ENCODE peak calls at places on chromosomes 11 and 22, in six cellular contexts. Z, Q, F, A, J and I are unnamed samples.
A peak's percentile ranks its signal among the peaks of the same experiment; 100 is the strongest.

GRCh38 chr11:46461461-46461927 is 69.9 kb upstream of the CHRM4 start:
- DNase-seq in J (no peak), Z (no peak), A (no peak), F (no peak), Q (no peak), I (peak; percentile 55)

GRCh38 chr11:79236541-79236971 is 204.3 kb downstream of the TENM4 start:
- DNase-seq in Q (no peak), J (peak; percentile 82), A (no peak), Z (no peak), F (no peak), I (peak; percentile 99)

GRCh38 chr11:97722065-97722464 is 1298.7 kb upstream of the CNTN5 start:
- DNase-seq in F (no peak), Q (no peak), Z (no peak), J (peak; percentile 91), A (no peak), I (peak; percentile 90)

GRCh38 chr22:19884954-19885751 is 30.5 kb upstream of the GNB1L start:
- DNase-seq in J (no peak), F (no peak), Z (no peak), Q (no peak), A (no peak), I (no peak)

GRCh38 chr11:78929906-78930220 is 355.2 kb upstream of the NARS2 start:
- DNase-seq in A (no peak), F (no peak), J (no peak), Q (no peak), Z (no peak), I (no peak)

GRCh38 chr22:38618682-38619081 is 37.5 kb downstream of the FAM227A start:
- DNase-seq in A (no peak), F (no peak), Q (no peak), J (peak; percentile 13), Z (no peak), I (no peak)

GRCh38 chr11:36027731-36028130 is 83.9 kb downstream of the LDLRAD3 start:
- DNase-seq in Q (no peak), A (no peak), Z (no peak), J (no peak), F (no peak), I (no peak)

GRCh38 chr11:105132716-105133511 is 6.7 kb downstream of the CARD18 start:
- DNase-seq in Q (no peak), J (peak; percentile 89), A (no peak), F (no peak), Z (no peak), I (peak; percentile 68)

GRCh38 chr11:102345923-102346322 is 1.1 kb upstream of the BIRC2 start:
- DNase-seq in A (no peak), J (peak; percentile 78), F (no peak), Z (no peak), Q (no peak), I (peak; percentile 69)

GRCh38 chr11:26994579-26995210 is 783 bp downstream of the FIBIN start:
- DNase-seq in F (no peak), A (no peak), J (no peak), Q (no peak), Z (no peak), I (no peak)

GRCh38 chr22:46443850-46444389 is 93.5 kb downstream of the CELSR1 start:
- DNase-seq in A (no peak), Z (no peak), F (no peak), J (no peak), Q (no peak), I (no peak)

GRCh38 chr11:59678118-59678812 is 9.4 kb upstream of the PATL1 start:
- DNase-seq in Q (no peak), F (no peak), A (no peak), J (no peak), Z (no peak), I (no peak)

GRCh38 chr22:17370036-17370765 is 941 bp downstream of the CECR2 start:
- DNase-seq in F (no peak), Z (no peak), A (no peak), J (no peak), Q (no peak), I (no peak)